ENCODE peak calls at places on chromosomes 16 and 17, in four cellular contexts. J, F, M and H are unnamed samples.

GRCh38 chr17:76139261-76139752 is 1.7 kb downstream of the FOXJ1 start:
- DNase-seq in J (peak; percentile 68), F (peak; percentile 48), M (no peak), H (peak; percentile 73)

GRCh38 chr17:8315740-8316217 is 5.7 kb downstream of the ARHGEF15 start:
- DNase-seq in J (no peak), F (peak; percentile 78), M (no peak), H (peak; percentile 86)

GRCh38 chr17:7217113-7217987 is 2.3 kb downstream of the DLG4 start:
- DNase-seq in J (peak; percentile 87), M (no peak), F (peak; percentile 75), H (peak; percentile 89)

GRCh38 chr16:66486773-66487579 is 59.9 kb downstream of the BEAN1 start:
- DNase-seq in F (peak; percentile 17), J (peak; percentile 71), M (no peak), H (no peak)

GRCh38 chr17:39175695-39176093 is 9.7 kb upstream of the ARL5C start:
- DNase-seq in J (no peak), F (peak; percentile 36), M (no peak), H (peak; percentile 66)

GRCh38 chr17:65941500-65941899 is 250.4 kb downstream of the CEP112 start:
- DNase-seq in J (no peak), F (no peak), M (no peak), H (no peak)

GRCh38 chr16:69706975-69707340 is 19.4 kb downstream of the NQO1 start:
- DNase-seq in J (no peak), F (no peak), M (no peak), H (peak; percentile 29)

GRCh38 chr17:59848778-59849177 is 44.0 kb downstream of the TUBD1 start:
- DNase-seq in F (no peak), J (peak; percentile 94), M (no peak), H (no peak)

GRCh38 chr16:89623511-89624232 is 10.2 kb downstream of the DPEP1 start:
- DNase-seq in J (no peak), M (no peak), F (no peak), H (no peak)

GRCh38 chr16:67672739-67673662 is 6.4 kb downstream of the C16orf86 start:
- DNase-seq in M (peak; percentile 42), J (peak; percentile 82), F (peak; percentile 74), H (peak; percentile 94)

GRCh38 chr17:76650505-76650904 is 6.9 kb upstream of the ST6GALNAC1 start:
- DNase-seq in J (no peak), M (no peak), F (no peak), H (no peak)

GRCh38 chr17:72063756-72064461 is 56.9 kb upstream of the SOX9 start:
- DNase-seq in M (no peak), F (no peak), J (no peak), H (no peak)

GRCh38 chr16:73878616-73879015 is 418.0 kb upstream of the PSMD7 start:
- DNase-seq in F (no peak), M (peak; percentile 52), J (no peak), H (no peak)

GRCh38 chr16:82460761-82461160 is 166.0 kb upstream of the CDH13 start:
- DNase-seq in M (no peak), J (no peak), F (no peak), H (no peak)

GRCh38 chr16:57126412-57126811 is 34.0 kb downstream of the CPNE2 start:
- DNase-seq in J (no peak), M (no peak), F (no peak), H (no peak)

GRCh38 chr16:1125471-1125870 is 27.4 kb upstream of the CACNA1H start:
- DNase-seq in F (no peak), M (peak; percentile 43), J (no peak), H (no peak)

GRCh38 chr17:51901242-51901641 is 257.3 kb downstream of the CA10 start:
- DNase-seq in M (no peak), J (no peak), F (peak; percentile 56), H (peak; percentile 63)

GRCh38 chr16:58230259-58230658 is 32.4 kb upstream of the CSNK2A2 start:
- DNase-seq in M (no peak), J (no peak), F (no peak), H (no peak)

GRCh38 chr17:10775740-10776333 is 28.1 kb downstream of the TMEM238L start:
- DNase-seq in F (no peak), J (no peak), M (no peak), H (no peak)

GRCh38 chr16:83473926-83474660 is 333.7 kb upstream of the HSBP1 start:
- DNase-seq in M (no peak), F (no peak), J (no peak), H (no peak)

DNA sequence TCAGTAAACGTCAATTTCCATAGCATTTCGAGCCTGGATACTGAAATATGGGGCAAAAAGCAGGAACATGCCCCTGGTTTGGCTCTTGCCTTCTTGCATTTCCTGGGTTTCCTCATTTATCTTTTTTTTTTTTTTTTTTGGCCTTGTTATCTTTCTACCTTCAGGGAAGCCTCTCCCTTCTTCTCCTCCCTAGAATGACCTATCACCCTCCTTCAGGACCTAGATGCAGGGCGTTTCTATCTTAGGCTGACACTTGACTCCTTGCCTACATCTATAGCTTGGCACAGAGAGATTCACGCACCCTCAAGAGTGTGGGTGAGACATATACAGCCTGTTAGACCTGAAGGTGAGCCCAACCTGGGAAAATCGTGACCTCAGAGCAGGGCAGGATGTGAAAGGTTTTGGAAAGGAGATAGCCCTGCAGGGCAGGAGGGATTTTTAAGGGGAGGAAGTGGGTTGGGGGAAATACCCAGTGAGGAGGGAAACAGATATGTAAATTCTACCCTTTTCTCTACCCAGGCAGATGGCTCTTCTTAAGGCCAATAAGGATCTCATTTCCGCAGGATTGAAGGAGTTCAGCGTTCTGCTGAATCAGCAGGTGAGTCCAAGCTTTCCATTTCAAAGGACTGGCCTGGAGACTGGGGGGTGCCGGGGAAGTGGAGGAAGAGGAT is at the start of gene AHSP:
- DNase-seq in F (peak; percentile 35), J (no peak), M (no peak), H (peak; percentile 45)
- H3K4me1 ChIP-seq in F (peaks cover 9% of the 10 kb centered on the region), J (peaks cover 2% of the 10 kb centered on the region), M (no peaks in the 10 kb centered on the region), H (no peaks in the 10 kb centered on the region)

DNA sequence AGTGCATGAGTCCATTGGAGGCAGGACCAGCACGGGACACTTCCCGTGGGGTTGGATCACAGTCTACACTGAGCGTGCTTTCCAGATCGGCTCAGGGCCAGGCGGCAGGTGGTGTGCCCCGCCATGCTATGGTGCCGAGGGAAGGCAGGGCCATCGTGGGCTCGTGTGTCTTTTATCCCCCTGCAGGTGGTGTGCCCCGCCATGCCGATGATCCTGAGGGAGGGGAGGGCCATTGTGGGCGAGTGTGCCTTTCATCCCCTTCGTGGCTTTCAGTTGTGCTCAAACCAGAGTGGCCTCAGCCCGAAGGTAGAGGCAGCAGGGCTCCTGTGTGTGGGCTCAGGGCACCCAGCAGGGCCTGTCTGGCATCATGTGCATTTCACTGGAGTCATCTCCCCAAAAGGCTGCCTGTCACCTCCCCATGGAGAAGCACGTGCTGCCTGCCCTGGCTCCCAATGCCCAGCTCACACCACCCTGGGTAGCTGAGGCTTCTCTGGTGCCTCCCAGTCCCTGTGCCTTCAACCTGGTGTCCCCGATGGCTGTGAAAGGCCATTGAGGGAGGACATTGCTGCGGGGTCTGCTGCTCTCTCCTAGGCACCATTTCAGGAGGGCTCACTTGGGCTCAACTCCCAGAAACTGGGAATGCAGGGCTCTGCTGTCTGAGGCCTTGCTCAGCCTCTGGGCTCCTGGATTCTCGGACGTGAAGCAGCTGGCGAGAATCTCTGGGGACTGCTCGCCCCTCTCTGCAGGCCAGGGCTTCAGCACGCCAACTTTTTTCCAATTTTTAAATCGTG is 207.6 kb downstream of the NPIPB11 start:
- DNase-seq in M (no peak), J (peak; percentile 71), F (peak; percentile 21), H (peak; percentile 32)
- H3K9ac ChIP-seq in M (no peak overlapping the region), J (no peak overlapping the region), F (no peak overlapping the region), H (no peak overlapping the region)

DNA sequence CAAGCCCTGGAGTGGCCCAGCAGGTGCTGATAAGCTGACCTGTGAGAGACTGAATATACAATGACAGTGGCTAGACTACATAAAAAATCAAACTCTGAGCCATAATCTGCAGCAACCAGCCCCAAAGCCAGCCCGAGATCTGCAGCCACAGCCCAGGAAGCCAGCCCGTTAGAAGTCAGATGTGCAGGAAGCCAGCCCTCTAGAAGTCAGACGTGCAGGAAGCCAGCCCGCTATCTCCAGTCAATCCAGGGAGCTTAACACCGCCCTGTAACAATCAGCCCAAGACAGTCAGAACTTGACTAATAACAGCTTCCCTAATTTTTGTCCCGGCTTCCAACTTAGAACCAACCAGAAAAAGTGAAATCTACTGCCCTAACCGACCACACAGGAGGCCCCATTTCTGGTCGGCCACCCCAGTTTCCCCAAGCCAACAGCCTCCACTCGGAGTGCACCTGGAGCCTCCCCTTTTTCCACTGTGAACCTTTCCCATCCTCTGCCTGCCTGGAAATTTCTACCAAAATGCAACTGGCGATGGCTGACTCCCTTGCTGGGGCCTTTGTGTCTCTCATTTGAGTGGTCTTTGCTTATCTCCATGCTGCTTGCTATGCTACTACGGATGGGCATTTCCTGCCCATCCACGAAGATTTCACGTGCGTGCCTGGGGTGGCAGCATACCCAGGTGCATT is 769.3 kb downstream of the KCNJ18 start:
- DNase-seq in J (no peak), F (no peak), M (no peak), H (no peak)
- H3K9me3 ChIP-seq in J (no peaks in the 10 kb centered on the region), F (peaks cover 90% of the 10 kb centered on the region), M (no peaks in the 10 kb centered on the region), H (peaks cover 73% of the 10 kb centered on the region)

GRCh38 chr17:46884552-46884951 is 33.2 kb downstream of the WNT9B start:
- DNase-seq in F (no peak), J (no peak), M (no peak), H (peak; percentile 42)
- H3K4me1 ChIP-seq in F (no peaks in the 10 kb centered on the region), J (no peaks in the 10 kb centered on the region), M (no peaks in the 10 kb centered on the region), H (no peaks in the 10 kb centered on the region)

GRCh38 chr17:30812218-30813177 is 12.0 kb downstream of the CRLF3 start:
- DNase-seq in F (no peak), J (no peak), M (no peak), H (no peak)
- H3K9ac ChIP-seq in F (no peak overlapping the region), J (no peak overlapping the region), M (no peak overlapping the region), H (no peak overlapping the region)

DNA sequence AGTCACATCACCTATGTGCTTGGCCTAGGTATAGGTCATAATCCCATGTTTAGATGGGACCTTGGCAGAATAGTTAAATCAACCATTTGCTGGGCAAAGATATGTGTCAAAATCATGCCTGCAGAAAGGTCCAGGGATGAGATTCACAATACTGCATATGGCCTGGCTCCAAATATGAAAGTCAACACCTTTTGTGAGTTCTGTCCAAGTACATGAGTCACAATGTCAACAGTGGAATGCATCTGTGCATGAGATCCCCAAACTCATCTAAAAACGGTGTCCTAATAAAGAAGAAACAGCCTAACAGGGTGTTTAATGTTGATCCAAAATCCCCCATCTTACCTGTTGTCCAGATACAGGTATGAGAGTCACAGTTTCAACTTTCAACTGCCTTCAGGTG is 1847.5 kb downstream of the TP53TG3F start:
- DNase-seq in J (no peak), M (no peak), F (no peak), H (no peak)
- H3K9me3 ChIP-seq in J (no peaks in the 10 kb centered on the region), M (no peaks in the 10 kb centered on the region), F (peaks cover 99% of the 10 kb centered on the region), H (peaks cover 90% of the 10 kb centered on the region)

GRCh38 chr16:28182183-28182582 is 29.6 kb downstream of the XPO6 start:
- DNase-seq in F (no peak), M (no peak), J (no peak), H (no peak)
- H3K4me1 ChIP-seq in F (no peaks in the 10 kb centered on the region), M (peaks cover 61% of the 10 kb centered on the region), J (peaks cover 11% of the 10 kb centered on the region), H (no peaks in the 10 kb centered on the region)